ENCODE peak calls at places on chromosomes 16 and 17, in seven cellular contexts. One of them, this sample, is unnamed. For H3K4me1 and H3K27me3, the result is how much of the 10 kb centered on the place peaks cover.

GRCh38 chr17:73062726-73063125 is 29.8 kb downstream of the SLC39A11 start:
- DNase-seq in IMR-90: no peak
- DNase-seq in body of pancreas: no peak
- DNase-seq in uterus: no peak
- DNase-seq in hepatocyte: no peak
- DNase-seq in spleen: no peak
- DNase-seq in right cardiac atrium: no peak
- DNase-seq in this sample: no peak

GRCh38 chr17:66945451-66945850 is 19.1 kb upstream of the CACNG4 start:
- DNase-seq in IMR-90: no peak
- DNase-seq in body of pancreas: no peak
- DNase-seq in uterus: no peak
- DNase-seq in hepatocyte: no peak
- DNase-seq in spleen: peak
- DNase-seq in right cardiac atrium: no peak
- DNase-seq in this sample: peak

GRCh38 chr17:8038954-8039610 is at the start of gene ALOX15B:
- DNase-seq in IMR-90: no peak
- DNase-seq in body of pancreas: no peak
- DNase-seq in uterus: no peak
- DNase-seq in hepatocyte: peak
- DNase-seq in spleen: no peak
- DNase-seq in right cardiac atrium: no peak
- DNase-seq in this sample: no peak

GRCh38 chr17:79621151-79621940 is 10.5 kb upstream of the RBFOX3 start:
- DNase-seq in IMR-90: no peak
- DNase-seq in body of pancreas: no peak
- DNase-seq in uterus: peak
- DNase-seq in hepatocyte: no peak
- DNase-seq in spleen: peak
- DNase-seq in right cardiac atrium: peak
- DNase-seq in this sample: peak

GRCh38 chr16:66928702-66929388 is 3.5 kb upstream of the RRAD start:
- DNase-seq in IMR-90: peak
- DNase-seq in body of pancreas: no peak
- DNase-seq in uterus: no peak
- DNase-seq in hepatocyte: peak
- DNase-seq in spleen: no peak
- DNase-seq in right cardiac atrium: peak
- DNase-seq in this sample: peak

GRCh38 chr16:5560084-5560483 is 462.5 kb upstream of the EEF2KMT start:
- DNase-seq in IMR-90: no peak
- DNase-seq in body of pancreas: no peak
- DNase-seq in uterus: no peak
- DNase-seq in hepatocyte: no peak
- DNase-seq in spleen: no peak
- DNase-seq in right cardiac atrium: no peak
- DNase-seq in this sample: no peak

GRCh38 chr17:2406271-2406902 is 5.5 kb upstream of the MNT start:
- DNase-seq in IMR-90: no peak
- DNase-seq in body of pancreas: no peak
- DNase-seq in uterus: no peak
- DNase-seq in hepatocyte: peak
- DNase-seq in spleen: no peak
- DNase-seq in right cardiac atrium: peak
- DNase-seq in this sample: no peak

GRCh38 chr17:64252831-64253230 is 10.2 kb downstream of the TEX2 start:
- DNase-seq in IMR-90: peak
- DNase-seq in body of pancreas: no peak
- DNase-seq in uterus: no peak
- DNase-seq in hepatocyte: no peak
- DNase-seq in spleen: no peak
- DNase-seq in right cardiac atrium: no peak
- DNase-seq in this sample: no peak

GRCh38 chr16:18948372-18949020 is 22.3 kb upstream of the SMG1 start:
- DNase-seq in IMR-90: no peak
- DNase-seq in body of pancreas: no peak
- DNase-seq in uterus: no peak
- DNase-seq in hepatocyte: no peak
- DNase-seq in spleen: no peak
- DNase-seq in right cardiac atrium: no peak
- DNase-seq in this sample: no peak

GRCh38 chr16:62805221-62805857 is 769.1 kb upstream of the CDH8 start:
- DNase-seq in IMR-90: no peak
- DNase-seq in body of pancreas: no peak
- DNase-seq in uterus: no peak
- DNase-seq in hepatocyte: no peak
- DNase-seq in spleen: no peak
- DNase-seq in right cardiac atrium: no peak
- DNase-seq in this sample: peak

GRCh38 chr17:62648247-62648953 is 20.9 kb downstream of the MRC2 start:
- DNase-seq in IMR-90: peak
- DNase-seq in body of pancreas: no peak
- DNase-seq in uterus: no peak
- DNase-seq in hepatocyte: no peak
- DNase-seq in spleen: no peak
- DNase-seq in right cardiac atrium: peak
- DNase-seq in this sample: no peak

GRCh38 chr16:73028721-73029361 is 19.1 kb downstream of the ZFHX3 start:
- DNase-seq in IMR-90: no peak
- DNase-seq in body of pancreas: no peak
- DNase-seq in uterus: no peak
- DNase-seq in hepatocyte: no peak
- DNase-seq in spleen: no peak
- DNase-seq in right cardiac atrium: no peak
- DNase-seq in this sample: no peak

GRCh38 chr17:35460354-35460851 is 11.8 kb upstream of the SLFN13 start:
- DNase-seq in IMR-90: no peak
- DNase-seq in body of pancreas: peak
- DNase-seq in uterus: peak
- DNase-seq in hepatocyte: peak
- DNase-seq in spleen: peak
- DNase-seq in right cardiac atrium: peak
- DNase-seq in this sample: peak

GRCh38 chr17:59765038-59765437 is 57.6 kb downstream of the VMP1 start:
- DNase-seq in IMR-90: peak
- DNase-seq in body of pancreas: no peak
- DNase-seq in uterus: no peak
- DNase-seq in hepatocyte: no peak
- DNase-seq in spleen: no peak
- DNase-seq in right cardiac atrium: no peak
- DNase-seq in this sample: no peak
- H3K4me1 ChIP-seq in IMR-90: under half
- H3K4me1 ChIP-seq in body of pancreas: under half
- H3K4me1 ChIP-seq in uterus: under half
- H3K4me1 ChIP-seq in hepatocyte: under half
- H3K4me1 ChIP-seq in spleen: half or more
- H3K4me1 ChIP-seq in right cardiac atrium: under half
- H3K4me1 ChIP-seq in this sample: under half

DNA sequence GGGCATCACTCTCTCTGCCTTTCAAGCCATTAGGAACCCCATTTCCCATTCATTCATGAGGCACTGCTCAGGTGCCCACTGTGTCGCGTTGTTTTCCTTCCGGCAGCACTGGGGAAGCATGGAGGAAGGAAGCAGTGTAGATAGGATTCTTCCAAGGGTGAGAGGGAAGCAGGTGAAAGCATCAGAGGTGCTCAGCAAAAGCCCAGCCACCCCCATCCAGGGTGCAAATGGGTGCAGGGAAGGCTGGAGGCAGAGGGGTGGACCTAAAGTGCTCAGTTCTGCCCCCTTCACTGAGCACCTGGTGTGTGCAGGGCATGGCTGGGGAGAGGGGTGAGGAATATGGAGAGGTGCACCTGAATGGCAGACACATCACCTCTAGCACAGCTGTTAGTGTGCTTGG is 3.4 kb upstream of the NXPH3 start:
- DNase-seq in IMR-90: no peak
- DNase-seq in body of pancreas: no peak
- DNase-seq in uterus: no peak
- DNase-seq in hepatocyte: no peak
- DNase-seq in spleen: peak
- DNase-seq in right cardiac atrium: peak
- DNase-seq in this sample: peak
- H3K27me3 ChIP-seq in IMR-90: half or more
- H3K27me3 ChIP-seq in body of pancreas: under half
- H3K27me3 ChIP-seq in uterus: under half
- H3K27me3 ChIP-seq in hepatocyte: under half
- H3K27me3 ChIP-seq in spleen: half or more
- H3K27me3 ChIP-seq in right cardiac atrium: under half
- H3K27me3 ChIP-seq in this sample: under half

GRCh38 chr17:49290690-49291326 is 60.2 kb upstream of the PHOSPHO1 start:
- DNase-seq in IMR-90: peak
- DNase-seq in body of pancreas: no peak
- DNase-seq in uterus: no peak
- DNase-seq in hepatocyte: peak
- DNase-seq in spleen: no peak
- DNase-seq in right cardiac atrium: no peak
- DNase-seq in this sample: no peak
- H3K4me1 ChIP-seq in IMR-90: under half
- H3K4me1 ChIP-seq in body of pancreas: under half
- H3K4me1 ChIP-seq in uterus: under half
- H3K4me1 ChIP-seq in hepatocyte: under half
- H3K4me1 ChIP-seq in spleen: under half
- H3K4me1 ChIP-seq in right cardiac atrium: under half
- H3K4me1 ChIP-seq in this sample: under half

GRCh38 chr17:6437956-6438355 is 3.0 kb upstream of the AIPL1 start:
- DNase-seq in IMR-90: no peak
- DNase-seq in body of pancreas: no peak
- DNase-seq in uterus: no peak
- DNase-seq in hepatocyte: no peak
- DNase-seq in spleen: no peak
- DNase-seq in right cardiac atrium: no peak
- DNase-seq in this sample: no peak
- H3K27me3 ChIP-seq in IMR-90: under half
- H3K27me3 ChIP-seq in body of pancreas: under half
- H3K27me3 ChIP-seq in uterus: under half
- H3K27me3 ChIP-seq in hepatocyte: under half
- H3K27me3 ChIP-seq in spleen: under half
- H3K27me3 ChIP-seq in right cardiac atrium: under half
- H3K27me3 ChIP-seq in this sample: under half

GRCh38 chr16:24995469-24995868 is 19.7 kb downstream of the ARHGAP17 start:
- DNase-seq in IMR-90: no peak
- DNase-seq in body of pancreas: no peak
- DNase-seq in uterus: no peak
- DNase-seq in hepatocyte: no peak
- DNase-seq in spleen: no peak
- DNase-seq in right cardiac atrium: no peak
- DNase-seq in this sample: no peak

GRCh38 chr16:24996731-24997130 is 18.4 kb downstream of the ARHGAP17 start:
- DNase-seq in IMR-90: no peak
- DNase-seq in body of pancreas: no peak
- DNase-seq in uterus: no peak
- DNase-seq in hepatocyte: no peak
- DNase-seq in spleen: no peak
- DNase-seq in right cardiac atrium: no peak
- DNase-seq in this sample: no peak

GRCh38 chr16:24996301-24996700 is 18.9 kb downstream of the ARHGAP17 start:
- DNase-seq in IMR-90: no peak
- DNase-seq in body of pancreas: no peak
- DNase-seq in uterus: no peak
- DNase-seq in hepatocyte: no peak
- DNase-seq in spleen: no peak
- DNase-seq in right cardiac atrium: no peak
- DNase-seq in this sample: no peak

GRCh38 chr16:24993722-24994686 is 21.2 kb downstream of the ARHGAP17 start:
- DNase-seq in IMR-90: peak
- DNase-seq in body of pancreas: peak
- DNase-seq in uterus: no peak
- DNase-seq in hepatocyte: peak
- DNase-seq in spleen: no peak
- DNase-seq in right cardiac atrium: no peak
- DNase-seq in this sample: no peak

DNA sequence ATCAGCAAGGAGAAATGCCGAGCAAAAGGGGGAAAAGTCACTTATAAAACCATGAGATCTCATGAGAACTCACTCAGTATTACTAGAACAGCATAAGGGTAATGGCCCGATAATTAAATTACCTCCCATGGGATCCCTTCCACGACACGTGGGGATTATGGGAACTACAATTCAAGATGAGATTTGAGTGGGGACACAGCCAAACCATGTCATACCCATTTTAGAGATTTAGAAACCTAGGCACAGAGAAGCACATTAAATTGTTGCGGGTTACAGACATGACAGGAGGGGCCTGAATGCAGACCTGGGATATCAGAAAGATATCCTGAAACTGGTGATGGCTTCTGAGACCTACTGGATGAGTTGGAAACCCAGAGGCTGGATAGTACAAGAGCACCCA is 20.1 kb downstream of the ARHGAP17 start:
- DNase-seq in IMR-90: no peak
- DNase-seq in body of pancreas: no peak
- DNase-seq in uterus: no peak
- DNase-seq in hepatocyte: no peak
- DNase-seq in spleen: no peak
- DNase-seq in right cardiac atrium: no peak
- DNase-seq in this sample: no peak
- H3K4me1 ChIP-seq in IMR-90: under half
- H3K4me1 ChIP-seq in body of pancreas: under half
- H3K4me1 ChIP-seq in uterus: under half
- H3K4me1 ChIP-seq in hepatocyte: under half
- H3K4me1 ChIP-seq in spleen: half or more
- H3K4me1 ChIP-seq in right cardiac atrium: under half
- H3K4me1 ChIP-seq in this sample: half or more

GRCh38 chr16:31513884-31514283 is 5.7 kb upstream of the RUSF1 start:
- DNase-seq in IMR-90: no peak
- DNase-seq in body of pancreas: no peak
- DNase-seq in uterus: no peak
- DNase-seq in hepatocyte: no peak
- DNase-seq in spleen: no peak
- DNase-seq in right cardiac atrium: no peak
- DNase-seq in this sample: no peak

GRCh38 chr16:31521368-31521767 is 6.3 kb upstream of the AHSP start:
- DNase-seq in IMR-90: no peak
- DNase-seq in body of pancreas: no peak
- DNase-seq in uterus: no peak
- DNase-seq in hepatocyte: no peak
- DNase-seq in spleen: no peak
- DNase-seq in right cardiac atrium: no peak
- DNase-seq in this sample: no peak

GRCh38 chr16:31525113-31525512 is 2.6 kb upstream of the AHSP start:
- DNase-seq in IMR-90: no peak
- DNase-seq in body of pancreas: no peak
- DNase-seq in uterus: no peak
- DNase-seq in hepatocyte: no peak
- DNase-seq in spleen: no peak
- DNase-seq in right cardiac atrium: no peak
- DNase-seq in this sample: no peak

GRCh38 chr16:31519746-31520145 is 8.0 kb upstream of the AHSP start:
- DNase-seq in IMR-90: no peak
- DNase-seq in body of pancreas: no peak
- DNase-seq in uterus: no peak
- DNase-seq in hepatocyte: no peak
- DNase-seq in spleen: no peak
- DNase-seq in right cardiac atrium: no peak
- DNase-seq in this sample: no peak
- H3K27me3 ChIP-seq in IMR-90: under half
- H3K27me3 ChIP-seq in body of pancreas: under half
- H3K27me3 ChIP-seq in uterus: under half
- H3K27me3 ChIP-seq in hepatocyte: under half
- H3K27me3 ChIP-seq in spleen: under half
- H3K27me3 ChIP-seq in right cardiac atrium: under half
- H3K27me3 ChIP-seq in this sample: under half